ENCODE peak calls at places on chromosomes 11 and 22, in seven cellular contexts. Q is neuronal stem cell, N is H9, J is mesenchymal stem cell, O is IMR-90, A is mesendoderm, U is trophoblast cell. C is an unnamed sample. For H3K79me1, the result is how much of the 10 kb centered on the place peaks cover.

GRCh38 chr11:3010004-3010403 is 17.9 kb upstream of the NAP1L4 start:
- DNase-seq in O (no peak), A (no peak), J (no peak), U (no peak), Q (no peak), N (no peak), C (no peak)

GRCh38 chr11:11969380-11970215 is 38.8 kb downstream of the DKK3 start:
- DNase-seq in N (peak), Q (no peak), O (no peak), J (no peak), U (no peak), A (no peak), C (no peak)

GRCh38 chr22:26322179-26322905 is 106.7 kb upstream of the ASPHD2 start:
- DNase-seq in A (peak), J (peak), N (no peak), U (peak), Q (no peak), O (peak), C (peak)

GRCh38 chr11:11045156-11045670 is 187.4 kb upstream of the ZBED5 start:
- DNase-seq in J (no peak), N (no peak), U (no peak), Q (no peak), O (no peak), A (no peak), C (no peak)

GRCh38 chr11:3994030-3994640 is 100.5 kb upstream of the RRM1 start:
- DNase-seq in U (no peak), N (no peak), A (no peak), J (peak), O (peak), Q (no peak), C (no peak)

GRCh38 chr11:22192642-22193347 is at the start of gene ANO5:
- DNase-seq in U (no peak), A (peak), N (peak), J (no peak), O (no peak), Q (peak), C (peak)

GRCh38 chr11:62713343-62713742 is 5.9 kb downstream of the GNG3 start:
- DNase-seq in A (peak), J (no peak), N (no peak), U (peak), Q (no peak), O (no peak), C (no peak)

GRCh38 chr11:64827451-64827839 is 17.0 kb downstream of the CDC42BPG start:
- DNase-seq in O (no peak), J (no peak), N (no peak), U (no peak), Q (no peak), A (no peak), C (no peak)

GRCh38 chr22:47850644-47851151 is 1088.2 kb downstream of the TBC1D22A start:
- DNase-seq in O (no peak), U (no peak), N (no peak), J (no peak), Q (peak), A (peak), C (no peak)

GRCh38 chr11:35337136-35337918 is 82.0 kb downstream of the SLC1A2 start:
- DNase-seq in N (no peak), O (peak), J (peak), A (peak), Q (no peak), U (peak), C (no peak)

GRCh38 chr11:130940706-130941105 is 24.4 kb upstream of the SNX19 start:
- DNase-seq in N (no peak), J (no peak), Q (no peak), A (no peak), O (peak), U (no peak), C (no peak)

GRCh38 chr22:40021401-40022000 is 26.7 kb downstream of the FAM83F start:
- DNase-seq in O (no peak), J (no peak), Q (no peak), N (no peak), A (no peak), U (no peak), C (no peak)

GRCh38 chr22:32469799-32470212 is 4.8 kb upstream of the FBXO7 start:
- DNase-seq in U (peak), Q (no peak), J (peak), O (peak), N (no peak), A (peak), C (no peak)

GRCh38 chr22:20550851-20551744 is 43.7 kb downstream of the MED15 start:
- DNase-seq in O (peak), U (no peak), J (peak), Q (no peak), N (peak), A (no peak), C (no peak)

DNA sequence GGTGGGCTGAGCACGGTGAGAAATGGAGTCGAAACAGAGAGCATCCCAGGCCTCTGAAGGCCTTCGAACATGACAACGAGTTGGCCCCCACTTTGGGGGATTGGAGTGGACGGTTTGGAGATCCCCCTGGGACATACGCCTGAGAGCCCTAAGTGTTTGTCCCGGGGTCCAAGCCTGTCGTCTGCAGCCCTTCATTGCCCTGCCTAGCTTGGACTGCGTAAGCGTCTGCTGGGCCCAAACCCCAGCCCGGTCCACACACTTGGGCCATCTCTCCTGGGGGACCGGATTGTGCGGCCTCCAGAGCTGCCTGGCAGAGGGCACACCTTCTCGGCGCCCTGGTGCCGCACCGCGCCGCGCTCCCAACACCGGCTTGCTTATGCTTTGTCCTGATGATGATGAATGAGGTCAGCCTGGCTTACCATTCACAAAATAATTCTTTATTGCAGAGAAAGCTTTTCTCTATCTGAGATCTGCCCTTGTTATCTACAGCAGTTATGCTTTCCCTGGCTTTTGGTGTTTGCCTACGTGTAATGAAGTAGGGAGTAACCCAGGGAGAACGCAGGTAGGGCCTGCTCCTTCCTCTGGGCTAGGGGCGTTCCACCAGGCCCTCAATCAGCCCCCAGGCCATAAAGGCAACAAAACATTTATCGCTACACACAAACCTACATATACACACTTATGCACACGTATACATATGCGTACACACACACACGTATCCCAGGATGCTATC is 85.9 kb upstream of the PPARA start:
- DNase-seq in N (peak), O (no peak), Q (no peak), A (no peak), J (no peak), U (no peak), C (no peak)
- H3K79me1 ChIP-seq in N (under half), O (under half), Q (under half), A (under half), J (under half), U (under half), C (under half)

GRCh38 chr22:23806837-23807236 is 20.1 kb downstream of the SMARCB1 start:
- DNase-seq in Q (no peak), J (no peak), U (no peak), O (no peak), N (no peak), A (no peak), C (no peak)
- H3K79me1 ChIP-seq in Q (under half), J (under half), U (under half), O (under half), N (under half), A (under half), C (under half)

GRCh38 chr22:50415426-50415825 is 59.4 kb downstream of the SBF1 start:
- DNase-seq in O (no peak), Q (no peak), N (no peak), U (no peak), J (no peak), A (no peak), C (no peak)

GRCh38 chr22:50417544-50417943 is 57.3 kb downstream of the SBF1 start:
- DNase-seq in Q (no peak), N (no peak), J (no peak), O (peak), A (no peak), U (no peak), C (no peak)

GRCh38 chr22:50416996-50417395 is 57.8 kb downstream of the SBF1 start:
- DNase-seq in N (no peak), U (no peak), O (no peak), J (no peak), Q (no peak), A (no peak), C (no peak)

GRCh38 chr22:50418624-50419023 is 56.2 kb downstream of the SBF1 start:
- DNase-seq in O (no peak), J (no peak), Q (no peak), U (no peak), A (no peak), N (no peak), C (no peak)

DNA sequence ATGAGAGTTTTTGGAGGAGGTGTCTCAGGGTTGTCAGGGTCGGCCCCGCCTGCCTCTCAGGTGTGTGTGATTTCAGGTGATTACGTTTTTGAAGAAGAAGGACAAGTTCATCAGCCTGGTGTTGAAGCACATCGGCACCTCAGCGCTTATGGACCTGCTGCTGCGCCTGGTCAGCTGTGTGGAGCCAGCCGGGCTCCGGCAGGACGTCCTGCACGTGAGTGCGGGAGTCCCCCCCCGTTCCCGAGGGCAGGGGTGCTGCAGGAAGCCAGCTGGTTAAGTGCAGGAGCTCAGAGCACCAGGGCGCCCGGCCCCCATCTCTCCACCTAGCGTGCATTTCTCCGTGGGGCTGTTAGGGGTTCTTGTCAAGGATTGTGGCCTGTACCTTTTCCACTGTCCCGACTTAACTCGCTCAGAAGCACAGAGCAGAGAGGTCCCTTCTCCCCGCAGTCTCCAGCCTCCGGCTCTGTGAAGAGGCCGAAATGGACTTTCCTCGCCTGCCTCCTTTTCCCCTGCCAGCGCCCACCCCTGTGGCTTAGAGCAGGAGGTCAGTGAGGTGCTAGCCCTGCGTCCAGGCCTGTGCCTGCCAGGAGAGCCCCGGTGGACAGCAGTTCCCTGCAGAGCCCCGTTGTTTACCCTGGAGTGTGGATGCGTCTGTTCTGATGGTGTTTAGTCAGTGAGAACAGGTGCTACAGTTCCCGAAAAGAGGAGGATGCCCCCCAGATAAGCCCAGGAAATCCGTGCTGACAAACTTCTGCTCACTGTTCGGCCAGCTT is 60.2 kb downstream of the SBF1 start:
- DNase-seq in O (no peak), J (no peak), Q (no peak), N (no peak), U (no peak), A (no peak), C (no peak)
- H3K79me1 ChIP-seq in O (under half), J (under half), Q (under half), N (under half), U (under half), A (under half), C (under half)

GRCh38 chr11:69115586-69116560 is 39.9 kb upstream of the SMIM38 start:
- DNase-seq in A (no peak), J (no peak), N (no peak), Q (no peak), O (no peak), U (no peak), C (no peak)
- H3K79me1 ChIP-seq in A (under half), J (under half), N (under half), Q (under half), O (under half), U (under half), C (under half)

DNA sequence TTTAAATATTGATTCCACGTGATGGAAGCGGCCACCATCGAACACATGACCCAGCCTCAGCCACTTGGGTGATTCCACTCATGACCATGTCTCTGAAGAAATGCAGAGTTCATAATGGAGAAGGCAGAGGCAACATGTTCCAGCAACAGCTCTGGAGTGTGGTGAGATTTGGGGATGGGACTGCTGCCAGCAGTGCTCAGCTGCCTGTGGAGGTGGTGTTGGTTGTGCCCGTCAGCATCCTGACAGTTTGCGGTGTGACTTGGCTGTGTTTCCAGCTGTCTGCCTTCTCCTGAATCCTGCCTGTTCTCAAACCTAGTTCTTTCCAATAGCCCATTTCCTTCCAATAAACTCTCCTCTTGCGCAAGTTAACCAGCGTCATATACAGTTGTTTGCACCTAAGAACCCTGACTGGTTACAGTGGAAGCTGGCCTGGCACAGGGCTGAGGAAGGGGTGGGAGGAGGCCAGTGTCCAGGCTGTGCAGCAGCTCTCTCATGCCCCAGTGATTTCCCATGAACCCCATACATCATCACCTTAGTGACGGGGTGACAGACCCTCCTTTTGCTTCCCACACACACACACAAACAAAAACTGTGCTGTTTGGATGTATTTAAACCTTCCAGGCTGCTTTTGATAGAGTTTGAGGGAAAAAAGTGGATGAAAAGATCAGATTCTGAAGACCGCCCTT is 22.0 kb upstream of the OR8B8 start:
- DNase-seq in J (no peak), A (no peak), Q (no peak), O (peak), U (no peak), N (no peak), C (no peak)
- H3K79me1 ChIP-seq in J (under half), A (under half), Q (under half), O (under half), U (under half), N (under half), C (under half)

GRCh38 chr11:133498969-133499368 is 33.3 kb downstream of the OPCML start:
- DNase-seq in O (no peak), J (no peak), Q (no peak), A (no peak), U (no peak), N (no peak), C (no peak)

GRCh38 chr11:133501643-133502535 is 30.4 kb downstream of the OPCML start:
- DNase-seq in U (no peak), A (peak), N (peak), O (no peak), J (no peak), Q (no peak), C (peak)

GRCh38 chr11:133500435-133500834 is 31.9 kb downstream of the OPCML start:
- DNase-seq in O (no peak), J (no peak), A (peak), N (peak), Q (no peak), U (no peak), C (peak)

GRCh38 chr11:133503776-133504175 is 28.5 kb downstream of the OPCML start:
- DNase-seq in N (peak), O (no peak), Q (no peak), U (no peak), J (no peak), A (no peak), C (no peak)

GRCh38 chr11:133500936-133501335 is 31.4 kb downstream of the OPCML start:
- DNase-seq in U (no peak), J (no peak), O (no peak), Q (no peak), A (no peak), N (peak), C (no peak)
- H3K79me1 ChIP-seq in U (under half), J (under half), O (under half), Q (under half), A (under half), N (under half), C (under half)

C was measured in H1.